ENCODE peak calls at places on chromosomes 5 and 9, in six cellular contexts. One of them, this sample, is unnamed.
A peak's percentile ranks its signal among the peaks of the same experiment; 100 is the strongest.

GRCh38 chr9:105554042-105554441 is 3.9 kb upstream of the FKTN start:
- DNase-seq in mesenchymal stem cell: no peak
- DNase-seq in trophoblast cell: no peak
- DNase-seq in H1: no peak
- DNase-seq in IMR-90: peak; percentile 41
- DNase-seq in H9: peak; percentile 29
- DNase-seq in this sample: no peak

GRCh38 chr5:169670769-169671525 is 33.9 kb downstream of the DOCK2 start:
- DNase-seq in trophoblast cell: no peak
- DNase-seq in H9: no peak
- DNase-seq in IMR-90: no peak
- DNase-seq in mesenchymal stem cell: no peak
- DNase-seq in H1: no peak
- DNase-seq in this sample: no peak

GRCh38 chr5:170484459-170484831 is 19.4 kb upstream of the KCNIP1 start:
- DNase-seq in H9: no peak
- DNase-seq in trophoblast cell: no peak
- DNase-seq in IMR-90: no peak
- DNase-seq in mesenchymal stem cell: no peak
- DNase-seq in H1: no peak
- DNase-seq in this sample: no peak

GRCh38 chr5:54658014-54658413 is 140.5 kb downstream of the SNX18 start:
- DNase-seq in trophoblast cell: no peak
- DNase-seq in H1: no peak
- DNase-seq in H9: no peak
- DNase-seq in mesenchymal stem cell: peak; percentile 47
- DNase-seq in IMR-90: peak; percentile 96
- DNase-seq in this sample: no peak

GRCh38 chr9:87792831-87793288 is 66.9 kb downstream of the CTSL start:
- DNase-seq in trophoblast cell: peak; percentile 95
- DNase-seq in H1: no peak
- DNase-seq in mesenchymal stem cell: peak; percentile 94
- DNase-seq in IMR-90: peak; percentile 43
- DNase-seq in H9: peak; percentile 47
- DNase-seq in this sample: no peak

GRCh38 chr9:18826248-18826647 is 206.8 kb downstream of the SAXO1 start:
- DNase-seq in H9: peak; percentile 33
- DNase-seq in H1: no peak
- DNase-seq in mesenchymal stem cell: no peak
- DNase-seq in trophoblast cell: no peak
- DNase-seq in IMR-90: no peak
- DNase-seq in this sample: no peak

GRCh38 chr5:81757404-81757803 is 6.5 kb upstream of the SSBP2 start:
- DNase-seq in H1: no peak
- DNase-seq in H9: no peak
- DNase-seq in mesenchymal stem cell: no peak
- DNase-seq in IMR-90: no peak
- DNase-seq in trophoblast cell: peak; percentile 27
- DNase-seq in this sample: no peak

GRCh38 chr9:117714282-117714681 is 10.1 kb downstream of the TLR4 start:
- DNase-seq in mesenchymal stem cell: no peak
- DNase-seq in trophoblast cell: no peak
- DNase-seq in H9: peak; percentile 58
- DNase-seq in IMR-90: no peak
- DNase-seq in H1: no peak
- DNase-seq in this sample: no peak

GRCh38 chr5:159207616-159208507 is 1.5 kb downstream of the RNF145 start:
- DNase-seq in IMR-90: peak; percentile 78
- DNase-seq in H9: peak; percentile 76
- DNase-seq in H1: no peak
- DNase-seq in trophoblast cell: peak; percentile 87
- DNase-seq in mesenchymal stem cell: peak; percentile 83
- DNase-seq in this sample: peak; percentile 58

GRCh38 chr5:119420173-119420572 is 32.1 kb upstream of the HSD17B4 start:
- DNase-seq in trophoblast cell: peak; percentile 75
- DNase-seq in H9: no peak
- DNase-seq in H1: no peak
- DNase-seq in IMR-90: no peak
- DNase-seq in mesenchymal stem cell: no peak
- DNase-seq in this sample: no peak

GRCh38 chr9:79652598-79652997 is 80.8 kb downstream of the TLE4 start:
- DNase-seq in H9: no peak
- DNase-seq in mesenchymal stem cell: peak; percentile 43
- DNase-seq in IMR-90: peak; percentile 53
- DNase-seq in H1: no peak
- DNase-seq in trophoblast cell: no peak
- DNase-seq in this sample: no peak

GRCh38 chr5:6762697-6763096 is 49.5 kb downstream of the TENT4A start:
- DNase-seq in H1: no peak
- DNase-seq in trophoblast cell: no peak
- DNase-seq in H9: no peak
- DNase-seq in mesenchymal stem cell: no peak
- DNase-seq in IMR-90: no peak
- DNase-seq in this sample: no peak

GRCh38 chr9:123074627-123075026 is 41.2 kb downstream of the GPR21 start:
- DNase-seq in mesenchymal stem cell: no peak
- DNase-seq in trophoblast cell: no peak
- DNase-seq in H1: no peak
- DNase-seq in H9: no peak
- DNase-seq in IMR-90: no peak
- DNase-seq in this sample: no peak

GRCh38 chr5:38323645-38324295 is 65.4 kb downstream of the EGFLAM start:
- DNase-seq in H1: no peak
- DNase-seq in mesenchymal stem cell: peak; percentile 42
- DNase-seq in H9: no peak
- DNase-seq in trophoblast cell: no peak
- DNase-seq in IMR-90: peak; percentile 35
- DNase-seq in this sample: no peak

GRCh38 chr5:142046191-142046590 is 33.4 kb upstream of the GNPDA1 start:
- DNase-seq in trophoblast cell: no peak
- DNase-seq in H9: no peak
- DNase-seq in mesenchymal stem cell: no peak
- DNase-seq in H1: no peak
- DNase-seq in IMR-90: no peak
- DNase-seq in this sample: no peak

GRCh38 chr5:142981886-142982820 is 212.0 kb downstream of the ARHGAP26 start:
- DNase-seq in mesenchymal stem cell: peak; percentile 60
- DNase-seq in H9: no peak
- DNase-seq in trophoblast cell: peak; percentile 65
- DNase-seq in H1: no peak
- DNase-seq in IMR-90: peak; percentile 92
- DNase-seq in this sample: peak; percentile 33

GRCh38 chr9:105216440-105217178 is 27.8 kb upstream of the SLC44A1 start:
- DNase-seq in H9: no peak
- DNase-seq in IMR-90: no peak
- DNase-seq in H1: no peak
- DNase-seq in trophoblast cell: peak; percentile 43
- DNase-seq in mesenchymal stem cell: no peak
- DNase-seq in this sample: no peak

GRCh38 chr9:99579964-99580363 is 241.7 kb upstream of the NR4A3 start:
- DNase-seq in trophoblast cell: no peak
- DNase-seq in IMR-90: no peak
- DNase-seq in H1: no peak
- DNase-seq in mesenchymal stem cell: no peak
- DNase-seq in H9: no peak
- DNase-seq in this sample: no peak

GRCh38 chr5:65506961-65507360 is 25.2 kb upstream of the ADAMTS6 start:
- DNase-seq in H9: no peak
- DNase-seq in H1: no peak
- DNase-seq in trophoblast cell: no peak
- DNase-seq in mesenchymal stem cell: peak; percentile 4
- DNase-seq in IMR-90: peak; percentile 65
- DNase-seq in this sample: no peak

GRCh38 chr5:8905021-8905420 is 640.9 kb downstream of the SEMA5A start:
- DNase-seq in H9: no peak
- DNase-seq in trophoblast cell: no peak
- DNase-seq in mesenchymal stem cell: peak; percentile 46
- DNase-seq in H1: no peak
- DNase-seq in IMR-90: peak; percentile 45
- DNase-seq in this sample: no peak

GRCh38 chr9:1709347-1709746 is 305.8 kb upstream of the SMARCA2 start:
- DNase-seq in mesenchymal stem cell: no peak
- DNase-seq in IMR-90: no peak
- DNase-seq in H9: no peak
- DNase-seq in trophoblast cell: peak; percentile 10
- DNase-seq in H1: no peak
- DNase-seq in this sample: no peak

GRCh38 chr9:85262333-85262732 is 479.4 kb downstream of the AGTPBP1 start:
- DNase-seq in H9: no peak
- DNase-seq in trophoblast cell: no peak
- DNase-seq in IMR-90: no peak
- DNase-seq in H1: no peak
- DNase-seq in mesenchymal stem cell: peak; percentile 54
- DNase-seq in this sample: no peak

GRCh38 chr9:86099695-86100364 is 472 bp upstream of the GOLM1 start:
- DNase-seq in H9: peak; percentile 49
- DNase-seq in IMR-90: peak; percentile 57
- DNase-seq in H1: no peak
- DNase-seq in mesenchymal stem cell: peak; percentile 80
- DNase-seq in trophoblast cell: peak; percentile 38
- DNase-seq in this sample: peak; percentile 17

GRCh38 chr9:13841801-13842462 is 472.0 kb downstream of the NFIB start:
- DNase-seq in trophoblast cell: no peak
- DNase-seq in H1: no peak
- DNase-seq in H9: no peak
- DNase-seq in mesenchymal stem cell: no peak
- DNase-seq in IMR-90: no peak
- DNase-seq in this sample: no peak

GRCh38 chr9:136212345-136212950 is 7.5 kb upstream of the LHX3 start:
- DNase-seq in IMR-90: no peak
- DNase-seq in trophoblast cell: no peak
- DNase-seq in H9: no peak
- DNase-seq in H1: no peak
- DNase-seq in mesenchymal stem cell: no peak
- DNase-seq in this sample: no peak
- H2AFZ ChIP-seq in IMR-90: no peak overlapping the region
- H2AFZ ChIP-seq in trophoblast cell: no peak overlapping the region
- H2AFZ ChIP-seq in H9: no peak overlapping the region
- H2AFZ ChIP-seq in H1: no peak overlapping the region
- H2AFZ ChIP-seq in mesenchymal stem cell: no peak overlapping the region
- H2AFZ ChIP-seq in this sample: no peak overlapping the region

GRCh38 chr5:90889325-90889600 is 330.7 kb downstream of the ADGRV1 start:
- DNase-seq in H1: no peak
- DNase-seq in IMR-90: no peak
- DNase-seq in H9: no peak
- DNase-seq in trophoblast cell: no peak
- DNase-seq in mesenchymal stem cell: no peak
- DNase-seq in this sample: no peak
- H4K91ac ChIP-seq in H1: no peak overlapping the region
- H4K91ac ChIP-seq in IMR-90: no peak overlapping the region
- H4K91ac ChIP-seq in H9: no peak overlapping the region
- H4K91ac ChIP-seq in trophoblast cell: no peak overlapping the region
- H4K91ac ChIP-seq in mesenchymal stem cell: no peak overlapping the region
- H4K91ac ChIP-seq in this sample: no peak overlapping the region

GRCh38 chr5:42277293-42277692 is 145.9 kb upstream of the GHR start:
- DNase-seq in mesenchymal stem cell: no peak
- DNase-seq in H9: no peak
- DNase-seq in IMR-90: no peak
- DNase-seq in trophoblast cell: no peak
- DNase-seq in H1: no peak
- DNase-seq in this sample: no peak
- H2AFZ ChIP-seq in mesenchymal stem cell: no peak overlapping the region
- H2AFZ ChIP-seq in H9: no peak overlapping the region
- H2AFZ ChIP-seq in IMR-90: no peak overlapping the region
- H2AFZ ChIP-seq in trophoblast cell: no peak overlapping the region
- H2AFZ ChIP-seq in H1: no peak overlapping the region
- H2AFZ ChIP-seq in this sample: no peak overlapping the region

GRCh38 chr5:109833946-109834345 is 144.2 kb downstream of the MAN2A1 start:
- DNase-seq in mesenchymal stem cell: no peak
- DNase-seq in H1: no peak
- DNase-seq in IMR-90: peak; percentile 13
- DNase-seq in H9: no peak
- DNase-seq in trophoblast cell: no peak
- DNase-seq in this sample: no peak
- H4K91ac ChIP-seq in mesenchymal stem cell: peak overlapping the region; percentile 61
- H4K91ac ChIP-seq in H1: no peak overlapping the region
- H4K91ac ChIP-seq in IMR-90: peak overlapping the region; percentile 44
- H4K91ac ChIP-seq in H9: no peak overlapping the region
- H4K91ac ChIP-seq in trophoblast cell: no peak overlapping the region
- H4K91ac ChIP-seq in this sample: no peak overlapping the region

GRCh38 chr9:109715340-109715739 is 64.7 kb upstream of the PALM2AKAP2 start:
- DNase-seq in mesenchymal stem cell: no peak
- DNase-seq in IMR-90: no peak
- DNase-seq in trophoblast cell: no peak
- DNase-seq in H1: no peak
- DNase-seq in H9: no peak
- DNase-seq in this sample: no peak
- H2AFZ ChIP-seq in mesenchymal stem cell: no peak overlapping the region
- H2AFZ ChIP-seq in IMR-90: no peak overlapping the region
- H2AFZ ChIP-seq in trophoblast cell: no peak overlapping the region
- H2AFZ ChIP-seq in H1: no peak overlapping the region
- H2AFZ ChIP-seq in H9: no peak overlapping the region
- H2AFZ ChIP-seq in this sample: no peak overlapping the region

GRCh38 chr5:173964491-173964890 is 24.5 kb upstream of the C5orf47 start:
- DNase-seq in H1: no peak
- DNase-seq in trophoblast cell: no peak
- DNase-seq in H9: no peak
- DNase-seq in mesenchymal stem cell: no peak
- DNase-seq in IMR-90: no peak
- DNase-seq in this sample: no peak

GRCh38 chr5:173970878-173971650 is 17.9 kb upstream of the C5orf47 start:
- DNase-seq in H1: no peak
- DNase-seq in mesenchymal stem cell: no peak
- DNase-seq in IMR-90: no peak
- DNase-seq in trophoblast cell: no peak
- DNase-seq in H9: no peak
- DNase-seq in this sample: no peak

GRCh38 chr5:173971681-173972080 is 17.3 kb upstream of the C5orf47 start:
- DNase-seq in IMR-90: no peak
- DNase-seq in mesenchymal stem cell: no peak
- DNase-seq in H1: no peak
- DNase-seq in H9: no peak
- DNase-seq in trophoblast cell: no peak
- DNase-seq in this sample: no peak

GRCh38 chr5:173969167-173970049 is 19.6 kb upstream of the C5orf47 start:
- DNase-seq in H9: no peak
- DNase-seq in IMR-90: peak; percentile 88
- DNase-seq in H1: no peak
- DNase-seq in trophoblast cell: peak; percentile 93
- DNase-seq in mesenchymal stem cell: peak; percentile 91
- DNase-seq in this sample: no peak

DNA sequence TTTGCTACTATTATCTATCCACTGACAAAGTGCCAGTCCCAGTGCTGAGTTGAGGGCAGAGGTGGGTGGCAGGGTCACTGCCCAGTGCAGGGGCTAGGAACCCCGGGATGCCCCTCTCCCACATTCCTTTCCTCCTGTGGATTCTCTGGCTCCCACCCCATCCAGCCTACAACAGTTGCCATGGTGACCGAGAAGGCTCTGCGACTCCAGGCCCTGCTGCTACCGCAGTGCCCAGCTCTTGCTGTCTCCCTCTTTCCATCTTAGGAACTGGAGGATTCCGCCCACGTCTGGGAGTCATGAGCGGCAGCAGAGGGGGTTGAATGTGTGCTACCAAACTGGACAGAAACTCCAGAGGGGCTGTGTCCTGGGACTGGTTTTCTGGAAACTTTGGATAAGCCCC is 20.8 kb upstream of the C5orf47 start:
- DNase-seq in H1: no peak
- DNase-seq in IMR-90: no peak
- DNase-seq in mesenchymal stem cell: no peak
- DNase-seq in H9: peak; percentile 60
- DNase-seq in trophoblast cell: no peak
- DNase-seq in this sample: peak; percentile 47
- H4K91ac ChIP-seq in H1: no peak overlapping the region
- H4K91ac ChIP-seq in IMR-90: no peak overlapping the region
- H4K91ac ChIP-seq in mesenchymal stem cell: peak overlapping the region; percentile 45
- H4K91ac ChIP-seq in H9: no peak overlapping the region
- H4K91ac ChIP-seq in trophoblast cell: no peak overlapping the region
- H4K91ac ChIP-seq in this sample: no peak overlapping the region

This sample was measured in neuronal stem cell.